ENCODE peak calls at places on chromosomes 7 and 10, in five cellular contexts. One of them, this sample, is unnamed.

GRCh38 chr7:79282051-79282694 is 171.3 kb downstream of the MAGI2 start:
- DNase-seq in CD8-positive, alpha-beta memory T cell: no peak
- DNase-seq in H7: no peak
- DNase-seq in DND-41: no peak
- DNase-seq in aorta: no peak
- DNase-seq in this sample: peak; percentile 9

GRCh38 chr7:157495177-157495553 is 158.4 kb downstream of the DNAJB6 start:
- DNase-seq in aorta: no peak
- DNase-seq in CD8-positive, alpha-beta memory T cell: no peak
- DNase-seq in H7: no peak
- DNase-seq in DND-41: no peak
- DNase-seq in this sample: no peak

GRCh38 chr7:134444198-134444960 is 14.5 kb downstream of the AKR1B1 start:
- DNase-seq in DND-41: no peak
- DNase-seq in aorta: no peak
- DNase-seq in H7: no peak
- DNase-seq in CD8-positive, alpha-beta memory T cell: no peak
- DNase-seq in this sample: no peak

GRCh38 chr7:42854521-42855118 is 57.2 kb downstream of the C7orf25 start:
- DNase-seq in CD8-positive, alpha-beta memory T cell: no peak
- DNase-seq in H7: no peak
- DNase-seq in aorta: no peak
- DNase-seq in DND-41: no peak
- DNase-seq in this sample: no peak

GRCh38 chr10:122112625-122113160 is 123.7 kb downstream of the TACC2 start:
- DNase-seq in aorta: peak; percentile 92
- DNase-seq in DND-41: no peak
- DNase-seq in H7: peak; percentile 97
- DNase-seq in CD8-positive, alpha-beta memory T cell: no peak
- DNase-seq in this sample: no peak

GRCh38 chr7:131753620-131754222 is 197.3 kb upstream of the PODXL start:
- DNase-seq in aorta: no peak
- DNase-seq in DND-41: no peak
- DNase-seq in CD8-positive, alpha-beta memory T cell: no peak
- DNase-seq in H7: peak; percentile 82
- DNase-seq in this sample: peak; percentile 12

GRCh38 chr10:91689731-91690168 is 56.9 kb upstream of the PPP1R3C start:
- DNase-seq in H7: no peak
- DNase-seq in DND-41: peak; percentile 14
- DNase-seq in CD8-positive, alpha-beta memory T cell: no peak
- DNase-seq in aorta: peak; percentile 60
- DNase-seq in this sample: no peak

GRCh38 chr7:104985259-104985617 is 28.8 kb upstream of the KMT2E start:
- DNase-seq in aorta: no peak
- DNase-seq in CD8-positive, alpha-beta memory T cell: no peak
- DNase-seq in H7: no peak
- DNase-seq in DND-41: no peak
- DNase-seq in this sample: no peak

GRCh38 chr7:115728518-115728917 is 302.0 kb downstream of the TFEC start:
- DNase-seq in DND-41: no peak
- DNase-seq in H7: no peak
- DNase-seq in CD8-positive, alpha-beta memory T cell: no peak
- DNase-seq in aorta: no peak
- DNase-seq in this sample: no peak

GRCh38 chr7:157837561-157837960 is 500.8 kb downstream of the DNAJB6 start:
- DNase-seq in CD8-positive, alpha-beta memory T cell: no peak
- DNase-seq in H7: no peak
- DNase-seq in aorta: no peak
- DNase-seq in DND-41: no peak
- DNase-seq in this sample: no peak

GRCh38 chr7:4683043-4683883 is 1.2 kb downstream of the FOXK1 start:
- DNase-seq in DND-41: peak; percentile 28
- DNase-seq in H7: peak; percentile 59
- DNase-seq in CD8-positive, alpha-beta memory T cell: peak; percentile 50
- DNase-seq in aorta: peak; percentile 58
- DNase-seq in this sample: no peak

GRCh38 chr7:29508608-29509007 is 55.0 kb upstream of the PRR15 start:
- DNase-seq in CD8-positive, alpha-beta memory T cell: no peak
- DNase-seq in aorta: no peak
- DNase-seq in H7: no peak
- DNase-seq in DND-41: no peak
- DNase-seq in this sample: no peak

GRCh38 chr10:113027574-113028392 is 77.7 kb downstream of the TCF7L2 start:
- DNase-seq in aorta: no peak
- DNase-seq in CD8-positive, alpha-beta memory T cell: no peak
- DNase-seq in H7: no peak
- DNase-seq in DND-41: no peak
- DNase-seq in this sample: no peak
- H3K4me3 ChIP-seq in aorta: no peak overlapping the region
- H3K4me3 ChIP-seq in CD8-positive, alpha-beta memory T cell: no peak overlapping the region
- H3K4me3 ChIP-seq in H7: no peak overlapping the region
- H3K4me3 ChIP-seq in DND-41: no peak overlapping the region
- H3K4me3 ChIP-seq in this sample: no peak overlapping the region

GRCh38 chr7:125430013-125430412 is 500.4 kb upstream of the POT1 start:
- DNase-seq in DND-41: no peak
- DNase-seq in CD8-positive, alpha-beta memory T cell: no peak
- DNase-seq in aorta: no peak
- DNase-seq in H7: no peak
- DNase-seq in this sample: no peak
- H3K4me3 ChIP-seq in DND-41: no peak overlapping the region
- H3K4me3 ChIP-seq in CD8-positive, alpha-beta memory T cell: no peak overlapping the region
- H3K4me3 ChIP-seq in aorta: no peak overlapping the region
- H3K4me3 ChIP-seq in H7: no peak overlapping the region
- H3K4me3 ChIP-seq in this sample: no peak overlapping the region

GRCh38 chr7:128100949-128101713 is 69.9 kb upstream of the LRRC4 start:
- DNase-seq in CD8-positive, alpha-beta memory T cell: no peak
- DNase-seq in DND-41: no peak
- DNase-seq in aorta: no peak
- DNase-seq in H7: no peak
- DNase-seq in this sample: no peak

GRCh38 chr7:128105228-128106022 is 74.2 kb upstream of the LRRC4 start:
- DNase-seq in CD8-positive, alpha-beta memory T cell: no peak
- DNase-seq in H7: no peak
- DNase-seq in aorta: peak; percentile 29
- DNase-seq in DND-41: no peak
- DNase-seq in this sample: no peak

GRCh38 chr7:128104109-128104742 is 73.0 kb upstream of the LRRC4 start:
- DNase-seq in DND-41: no peak
- DNase-seq in H7: peak; percentile 83
- DNase-seq in aorta: peak; percentile 40
- DNase-seq in CD8-positive, alpha-beta memory T cell: no peak
- DNase-seq in this sample: no peak

GRCh38 chr7:128102490-128103291 is 71.5 kb upstream of the LRRC4 start:
- DNase-seq in DND-41: no peak
- DNase-seq in H7: no peak
- DNase-seq in CD8-positive, alpha-beta memory T cell: no peak
- DNase-seq in aorta: peak; percentile 26
- DNase-seq in this sample: no peak

GRCh38 chr7:128103498-128104108 is 72.4 kb upstream of the LRRC4 start:
- DNase-seq in aorta: peak; percentile 63
- DNase-seq in DND-41: no peak
- DNase-seq in CD8-positive, alpha-beta memory T cell: no peak
- DNase-seq in H7: peak; percentile 83
- DNase-seq in this sample: no peak
- H3K4me3 ChIP-seq in aorta: no peak overlapping the region
- H3K4me3 ChIP-seq in DND-41: no peak overlapping the region
- H3K4me3 ChIP-seq in CD8-positive, alpha-beta memory T cell: peak overlapping the region; percentile 62
- H3K4me3 ChIP-seq in H7: peak overlapping the region; percentile 34
- H3K4me3 ChIP-seq in this sample: no peak overlapping the region

DNA sequence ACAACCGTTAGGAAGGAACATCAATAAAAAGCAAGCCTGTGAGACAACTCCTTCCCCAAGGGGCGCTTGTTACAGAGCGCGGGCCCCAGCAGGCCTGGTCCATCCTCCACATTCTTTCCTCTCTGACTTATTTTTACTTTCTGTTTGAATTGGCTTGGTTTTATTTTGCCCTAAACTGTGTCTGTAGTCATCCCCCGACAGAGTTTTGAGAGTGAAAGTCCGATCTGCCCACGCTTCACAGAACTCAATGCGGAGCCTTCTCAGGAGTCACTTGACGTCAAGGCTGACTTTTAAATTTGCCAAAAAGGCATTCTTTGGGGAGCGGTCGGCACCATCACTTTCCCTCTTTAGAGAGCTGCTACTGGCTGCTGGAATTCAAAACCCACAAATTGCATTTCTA is 150.1 kb upstream of the KLF6 start:
- DNase-seq in DND-41: peak; percentile 48
- DNase-seq in aorta: peak; percentile 63
- DNase-seq in CD8-positive, alpha-beta memory T cell: peak; percentile 70
- DNase-seq in H7: no peak
- DNase-seq in this sample: no peak
- H3K4me3 ChIP-seq in DND-41: no peak overlapping the region
- H3K4me3 ChIP-seq in aorta: peak overlapping the region; percentile 13
- H3K4me3 ChIP-seq in CD8-positive, alpha-beta memory T cell: peak overlapping the region; percentile 36
- H3K4me3 ChIP-seq in H7: no peak overlapping the region
- H3K4me3 ChIP-seq in this sample: no peak overlapping the region

GRCh38 chr7:122397381-122397780 is 92.8 kb upstream of the FEZF1 start:
- DNase-seq in aorta: no peak
- DNase-seq in DND-41: no peak
- DNase-seq in CD8-positive, alpha-beta memory T cell: no peak
- DNase-seq in H7: no peak
- DNase-seq in this sample: no peak

GRCh38 chr7:122407195-122407594 is 102.6 kb upstream of the FEZF1 start:
- DNase-seq in H7: no peak
- DNase-seq in aorta: no peak
- DNase-seq in DND-41: no peak
- DNase-seq in CD8-positive, alpha-beta memory T cell: no peak
- DNase-seq in this sample: no peak

GRCh38 chr7:122402235-122402634 is 97.7 kb upstream of the FEZF1 start:
- DNase-seq in CD8-positive, alpha-beta memory T cell: no peak
- DNase-seq in H7: peak; percentile 45
- DNase-seq in aorta: no peak
- DNase-seq in DND-41: no peak
- DNase-seq in this sample: no peak

GRCh38 chr7:122403113-122403512 is 98.6 kb upstream of the FEZF1 start:
- DNase-seq in DND-41: no peak
- DNase-seq in CD8-positive, alpha-beta memory T cell: no peak
- DNase-seq in H7: no peak
- DNase-seq in aorta: no peak
- DNase-seq in this sample: no peak
- H3K4me3 ChIP-seq in DND-41: no peak overlapping the region
- H3K4me3 ChIP-seq in CD8-positive, alpha-beta memory T cell: no peak overlapping the region
- H3K4me3 ChIP-seq in H7: no peak overlapping the region
- H3K4me3 ChIP-seq in aorta: no peak overlapping the region
- H3K4me3 ChIP-seq in this sample: no peak overlapping the region

GRCh38 chr10:123147635-123148413 is at the start of gene HMX2:
- DNase-seq in H7: peak; percentile 90
- DNase-seq in aorta: no peak
- DNase-seq in DND-41: no peak
- DNase-seq in CD8-positive, alpha-beta memory T cell: no peak
- DNase-seq in this sample: peak; percentile 46

GRCh38 chr10:123145542-123146012 is 2.4 kb upstream of the HMX2 start:
- DNase-seq in DND-41: no peak
- DNase-seq in CD8-positive, alpha-beta memory T cell: no peak
- DNase-seq in H7: peak; percentile 65
- DNase-seq in aorta: no peak
- DNase-seq in this sample: no peak

GRCh38 chr10:123144697-123145541 is 3.0 kb upstream of the HMX2 start:
- DNase-seq in aorta: no peak
- DNase-seq in DND-41: no peak
- DNase-seq in H7: peak; percentile 76
- DNase-seq in CD8-positive, alpha-beta memory T cell: no peak
- DNase-seq in this sample: no peak

GRCh38 chr10:123146892-123147634 is 873 bp upstream of the HMX2 start:
- DNase-seq in H7: peak; percentile 26
- DNase-seq in DND-41: no peak
- DNase-seq in CD8-positive, alpha-beta memory T cell: no peak
- DNase-seq in aorta: no peak
- DNase-seq in this sample: no peak

DNA sequence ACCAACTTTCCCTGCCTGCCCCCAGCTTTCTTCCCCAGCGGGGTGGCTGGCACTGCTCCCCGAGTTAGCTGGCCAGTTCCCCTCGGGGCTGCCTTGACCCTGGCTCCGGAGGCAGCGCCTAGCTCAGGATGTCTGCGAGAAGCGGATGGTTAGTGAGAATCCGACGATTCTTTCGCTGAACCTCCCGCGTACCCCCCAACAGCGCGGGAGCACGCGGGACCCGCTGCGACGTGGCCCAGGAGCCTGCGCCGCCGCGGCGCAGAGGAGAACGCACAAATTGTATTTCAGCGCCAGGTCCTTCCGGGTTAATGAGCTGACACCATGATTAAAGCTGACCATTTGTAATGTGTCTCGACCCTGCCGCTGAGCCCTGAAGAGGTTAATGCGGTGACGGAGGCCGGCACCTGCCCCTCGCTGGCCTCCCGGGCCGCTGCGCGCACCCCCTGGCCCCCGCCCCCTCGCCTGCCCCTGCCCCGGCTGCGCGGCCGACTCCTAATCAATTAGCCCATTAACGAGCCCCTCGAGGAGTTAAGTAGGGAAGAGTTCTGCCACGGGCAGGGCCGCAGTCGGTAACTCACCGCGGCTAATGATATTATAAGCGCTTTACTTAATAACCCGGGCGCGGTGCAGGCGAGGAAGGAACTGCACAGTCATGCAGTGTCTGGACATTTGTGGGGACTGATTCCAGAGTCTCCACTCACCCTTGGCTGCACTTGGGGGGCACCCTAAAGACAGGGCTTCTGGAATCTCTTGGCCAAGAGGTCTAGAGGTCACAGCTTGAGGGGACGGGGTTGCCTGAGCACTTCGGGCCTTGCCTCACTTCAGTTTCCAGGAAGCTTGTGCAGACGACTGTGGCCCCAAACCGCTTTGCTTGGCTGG is 1.7 kb upstream of the HMX2 start:
- DNase-seq in aorta: no peak
- DNase-seq in CD8-positive, alpha-beta memory T cell: no peak
- DNase-seq in DND-41: no peak
- DNase-seq in H7: peak; percentile 65
- DNase-seq in this sample: no peak
- H3K4me3 ChIP-seq in aorta: no peak overlapping the region
- H3K4me3 ChIP-seq in CD8-positive, alpha-beta memory T cell: no peak overlapping the region
- H3K4me3 ChIP-seq in DND-41: no peak overlapping the region
- H3K4me3 ChIP-seq in H7: no peak overlapping the region
- H3K4me3 ChIP-seq in this sample: no peak overlapping the region

DNA sequence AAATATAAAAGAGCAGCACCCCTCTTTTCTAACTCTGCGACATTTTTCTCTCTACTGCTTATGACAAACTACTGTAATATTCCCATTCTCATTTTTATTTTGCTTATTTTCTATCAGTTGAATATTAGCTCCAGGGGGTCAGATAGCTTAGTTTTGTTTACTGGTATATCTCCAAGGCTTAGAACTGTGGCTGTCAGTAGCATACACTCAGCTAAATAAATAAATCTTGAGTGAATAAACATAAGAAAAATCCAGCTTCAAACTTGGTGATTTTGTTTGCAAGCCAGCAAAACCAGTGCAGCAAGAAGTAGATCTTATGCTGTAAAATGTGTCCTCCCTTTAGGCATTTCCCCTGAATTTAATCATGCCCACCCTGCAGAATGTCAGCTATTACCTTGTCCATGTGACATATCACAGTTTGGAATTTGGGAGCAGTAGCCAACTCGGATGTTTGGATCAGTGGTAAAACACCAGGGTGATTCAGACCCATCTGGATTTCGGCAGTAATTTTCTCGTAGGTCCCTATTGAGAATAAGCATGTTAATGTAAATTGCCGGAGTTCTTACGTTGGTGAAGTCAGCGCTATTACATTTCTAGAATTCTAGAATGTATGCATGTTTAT is 44.2 kb downstream of the HGF start:
- DNase-seq in H7: no peak
- DNase-seq in CD8-positive, alpha-beta memory T cell: no peak
- DNase-seq in DND-41: no peak
- DNase-seq in aorta: no peak
- DNase-seq in this sample: no peak
- H3K4me3 ChIP-seq in H7: no peak overlapping the region
- H3K4me3 ChIP-seq in CD8-positive, alpha-beta memory T cell: no peak overlapping the region
- H3K4me3 ChIP-seq in DND-41: no peak overlapping the region
- H3K4me3 ChIP-seq in aorta: no peak overlapping the region
- H3K4me3 ChIP-seq in this sample: no peak overlapping the region